ENCODE peak calls at places on chromosome 1, in four cellular contexts. One of them, this sample, is unnamed.

GRCh38 chr1:64956733-64957441 is 9.5 kb downstream of the JAK1 start:
- DNase-seq in OCI-LY7: peak
- DNase-seq in hepatocyte: no peak
- DNase-seq in GM23338: no peak
- DNase-seq in this sample: no peak

GRCh38 chr1:29120367-29120766 is 3.3 kb downstream of the TMEM200B start:
- DNase-seq in OCI-LY7: no peak
- DNase-seq in hepatocyte: no peak
- DNase-seq in GM23338: no peak
- DNase-seq in this sample: no peak

GRCh38 chr1:24735619-24736375 is 9.4 kb upstream of the CLIC4 start:
- DNase-seq in OCI-LY7: peak
- DNase-seq in hepatocyte: peak
- DNase-seq in GM23338: peak
- DNase-seq in this sample: peak

GRCh38 chr1:31995263-31995662 is 18.4 kb upstream of the KHDRBS1 start:
- DNase-seq in OCI-LY7: no peak
- DNase-seq in hepatocyte: no peak
- DNase-seq in GM23338: no peak
- DNase-seq in this sample: no peak

GRCh38 chr1:186626533-186626932 is 53.7 kb downstream of the PTGS2 start:
- DNase-seq in OCI-LY7: no peak
- DNase-seq in hepatocyte: no peak
- DNase-seq in GM23338: no peak
- DNase-seq in this sample: no peak

GRCh38 chr1:55257958-55258357 is 42.8 kb upstream of the USP24 start:
- DNase-seq in OCI-LY7: peak
- DNase-seq in hepatocyte: no peak
- DNase-seq in GM23338: no peak
- DNase-seq in this sample: no peak

GRCh38 chr1:44576456-44577150 is 97.7 kb downstream of the TMEM53 start:
- DNase-seq in OCI-LY7: no peak
- DNase-seq in hepatocyte: no peak
- DNase-seq in GM23338: peak
- DNase-seq in this sample: peak

GRCh38 chr1:30037251-30038118 is 685.9 kb downstream of the MATN1 start:
- DNase-seq in OCI-LY7: no peak
- DNase-seq in hepatocyte: no peak
- DNase-seq in GM23338: no peak
- DNase-seq in this sample: no peak

GRCh38 chr1:36890776-36891175 is 143.5 kb downstream of the GRIK3 start:
- DNase-seq in OCI-LY7: no peak
- DNase-seq in hepatocyte: no peak
- DNase-seq in GM23338: no peak
- DNase-seq in this sample: no peak

GRCh38 chr1:36885537-36886441 is 148.5 kb downstream of the GRIK3 start:
- DNase-seq in OCI-LY7: no peak
- DNase-seq in hepatocyte: no peak
- DNase-seq in GM23338: peak
- DNase-seq in this sample: peak

GRCh38 chr1:36889478-36889845 is 144.9 kb downstream of the GRIK3 start:
- DNase-seq in OCI-LY7: no peak
- DNase-seq in hepatocyte: no peak
- DNase-seq in GM23338: no peak
- DNase-seq in this sample: no peak

GRCh38 chr1:36888811-36889477 is 145.4 kb downstream of the GRIK3 start:
- DNase-seq in OCI-LY7: no peak
- DNase-seq in hepatocyte: no peak
- DNase-seq in GM23338: no peak
- DNase-seq in this sample: no peak

GRCh38 chr1:36889846-36890245 is 144.5 kb downstream of the GRIK3 start:
- DNase-seq in OCI-LY7: no peak
- DNase-seq in hepatocyte: no peak
- DNase-seq in GM23338: no peak
- DNase-seq in this sample: no peak
- TF ChIP-seq EZH2phosphoT487 in OCI-LY7: no peak
- TF ChIP-seq EZH2phosphoT487 in hepatocyte: no peak
- TF ChIP-seq EZH2phosphoT487 in GM23338: no peak
- TF ChIP-seq EZH2phosphoT487 in this sample: no peak

DNA sequence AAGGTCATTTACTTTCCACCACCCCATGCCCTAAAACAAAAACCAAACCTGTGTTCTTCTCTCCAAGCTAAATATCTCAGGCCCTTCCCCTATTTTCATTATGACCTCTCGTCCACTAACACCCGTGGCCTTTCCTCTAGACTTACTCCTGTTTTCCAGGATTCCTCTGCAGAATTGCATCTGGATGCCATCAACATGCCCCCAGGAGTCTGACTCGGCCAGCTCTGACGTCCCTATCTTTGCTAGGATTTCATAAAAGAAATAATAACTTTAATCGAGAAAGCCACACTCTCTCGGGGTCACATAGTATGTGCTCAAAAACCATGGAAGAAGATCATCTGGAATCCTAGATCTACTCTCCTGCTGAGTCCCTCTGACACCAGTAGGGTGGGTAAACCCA is 13.5 kb downstream of the FAM89A start:
- DNase-seq in OCI-LY7: no peak
- DNase-seq in hepatocyte: no peak
- DNase-seq in GM23338: no peak
- DNase-seq in this sample: no peak
- TF ChIP-seq CTCF in OCI-LY7: no peak
- TF ChIP-seq CTCF in hepatocyte: no peak
- TF ChIP-seq CTCF in GM23338: no peak
- TF ChIP-seq CTCF in this sample: no peak

GRCh38 chr1:246550402-246550801 is 15.7 kb downstream of the TFB2M start:
- DNase-seq in OCI-LY7: no peak
- DNase-seq in hepatocyte: no peak
- DNase-seq in GM23338: no peak
- DNase-seq in this sample: no peak

GRCh38 chr1:246552110-246552509 is 14.0 kb downstream of the TFB2M start:
- DNase-seq in OCI-LY7: no peak
- DNase-seq in hepatocyte: no peak
- DNase-seq in GM23338: no peak
- DNase-seq in this sample: no peak

GRCh38 chr1:246549665-246550064 is 16.4 kb downstream of the TFB2M start:
- DNase-seq in OCI-LY7: no peak
- DNase-seq in hepatocyte: no peak
- DNase-seq in GM23338: no peak
- DNase-seq in this sample: no peak

GRCh38 chr1:246558041-246558440 is 8.0 kb downstream of the TFB2M start:
- DNase-seq in OCI-LY7: no peak
- DNase-seq in hepatocyte: no peak
- DNase-seq in GM23338: no peak
- DNase-seq in this sample: no peak

GRCh38 chr1:246554201-246554600 is 11.9 kb downstream of the TFB2M start:
- DNase-seq in OCI-LY7: no peak
- DNase-seq in hepatocyte: no peak
- DNase-seq in GM23338: no peak
- DNase-seq in this sample: no peak
- H3K4me3 ChIP-seq in OCI-LY7: no peak
- H3K4me3 ChIP-seq in hepatocyte: no peak
- H3K4me3 ChIP-seq in GM23338: no peak
- H3K4me3 ChIP-seq in this sample: no peak

GRCh38 chr1:226601456-226601855 is 52.9 kb downstream of the STUM start:
- DNase-seq in OCI-LY7: no peak
- DNase-seq in hepatocyte: no peak
- DNase-seq in GM23338: no peak
- DNase-seq in this sample: no peak

GRCh38 chr1:226600254-226600653 is 51.7 kb downstream of the STUM start:
- DNase-seq in OCI-LY7: no peak
- DNase-seq in hepatocyte: no peak
- DNase-seq in GM23338: no peak
- DNase-seq in this sample: no peak

GRCh38 chr1:226603030-226603960 is 54.7 kb downstream of the STUM start:
- DNase-seq in OCI-LY7: no peak
- DNase-seq in hepatocyte: no peak
- DNase-seq in GM23338: no peak
- DNase-seq in this sample: no peak

GRCh38 chr1:226603976-226604845 is 55.6 kb downstream of the STUM start:
- DNase-seq in OCI-LY7: no peak
- DNase-seq in hepatocyte: no peak
- DNase-seq in GM23338: peak
- DNase-seq in this sample: peak

DNA sequence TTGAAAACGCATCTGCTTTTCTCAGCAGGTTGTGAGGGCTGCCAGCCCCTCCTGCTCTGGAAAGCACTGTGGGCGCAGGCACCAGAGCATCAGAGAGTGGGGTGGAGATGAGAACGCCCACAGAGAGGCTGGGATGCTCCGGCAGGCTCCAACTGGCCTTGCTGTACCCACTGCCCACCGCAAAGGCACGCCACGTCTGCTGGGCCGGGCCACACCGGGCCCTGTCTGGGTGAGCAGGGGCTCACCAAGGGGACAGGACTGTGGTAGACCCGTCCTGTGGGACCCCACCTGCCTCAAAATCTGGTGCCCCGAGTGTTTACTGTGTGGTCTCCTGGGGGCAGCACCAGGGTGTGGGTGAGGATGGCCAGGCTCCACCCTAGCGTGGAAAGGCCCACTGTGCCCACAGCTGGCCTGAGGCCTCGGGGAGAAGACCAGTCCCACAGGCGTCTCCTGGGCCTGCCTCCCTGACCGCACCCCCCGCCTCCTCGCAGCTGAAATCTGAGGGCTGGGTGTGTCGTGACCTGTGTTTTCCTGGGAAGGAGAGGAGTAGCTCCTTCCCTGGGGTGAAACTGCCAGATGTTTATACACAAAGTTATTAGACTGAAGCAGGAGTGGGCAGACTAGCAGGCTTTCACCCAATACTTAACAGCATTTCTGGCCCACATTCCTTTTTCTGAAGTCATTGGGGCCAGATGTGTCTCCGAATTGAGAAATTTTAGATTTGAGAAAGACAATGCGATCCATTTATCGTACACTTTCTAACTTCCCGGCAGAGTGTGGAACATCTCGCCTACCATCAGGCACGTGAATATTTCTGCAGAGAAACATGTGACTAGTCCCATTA is 53.8 kb downstream of the STUM start:
- DNase-seq in OCI-LY7: no peak
- DNase-seq in hepatocyte: peak
- DNase-seq in GM23338: no peak
- DNase-seq in this sample: no peak
- TF ChIP-seq EZH2phosphoT487 in OCI-LY7: no peak
- TF ChIP-seq EZH2phosphoT487 in hepatocyte: no peak
- TF ChIP-seq EZH2phosphoT487 in GM23338: no peak
- TF ChIP-seq EZH2phosphoT487 in this sample: no peak

This sample was measured in neural progenitor cell.